ENCODE peak calls at places on chromosomes 4 and X, in four cellular contexts. M, R, Y and B are unnamed samples.

GRCh38 chr4:74394476-74395136 is 29.7 kb downstream of the EREG start:
- DNase-seq in M (no peak), R (no peak), Y (no peak), B (no peak)

GRCh38 chrX:140141444-140142029 is 176.2 kb upstream of the CXorf66 start:
- DNase-seq in M (no peak), R (no peak), Y (peak; percentile 46), B (peak; percentile 24)

GRCh38 chr4:73772353-73772752 is 32.0 kb downstream of the CXCL8 start:
- DNase-seq in M (no peak), R (no peak), Y (no peak), B (no peak)

GRCh38 chrX:23752740-23753435 is 9.8 kb upstream of the ACOT9 start:
- DNase-seq in M (peak; percentile 60), R (no peak), Y (no peak), B (no peak)

GRCh38 chrX:33001107-33001506 is 210.2 kb downstream of the DMD start:
- DNase-seq in M (no peak), R (no peak), Y (no peak), B (no peak)

GRCh38 chrX:6149231-6149870 is 79.3 kb downstream of the NLGN4X start:
- DNase-seq in M (no peak), R (no peak), Y (no peak), B (peak; percentile 92)

GRCh38 chr4:83440148-83440814 is 15.3 kb downstream of the HELQ start:
- DNase-seq in M (no peak), R (no peak), Y (no peak), B (no peak)

GRCh38 chr4:127249066-127249766 is 383.5 kb upstream of the INTU start:
- DNase-seq in M (no peak), R (no peak), Y (no peak), B (no peak)

GRCh38 chr4:98747659-98748091 is 89.3 kb upstream of the TSPAN5 start:
- DNase-seq in M (no peak), R (no peak), Y (no peak), B (no peak)

GRCh38 chrX:96438803-96439202 is 245.8 kb upstream of the DIAPH2 start:
- DNase-seq in M (no peak), R (no peak), Y (no peak), B (no peak)

GRCh38 chr4:7381221-7381889 is 53.4 kb downstream of the PSAPL1 start:
- DNase-seq in M (no peak), R (peak; percentile 6), Y (no peak), B (no peak)

GRCh38 chr4:73230865-73231517 is 27.6 kb downstream of the ANKRD17 start:
- DNase-seq in M (no peak), R (no peak), Y (no peak), B (no peak)

GRCh38 chr4:142824368-142824767 is 21.7 kb downstream of the INPP4B start:
- DNase-seq in M (no peak), R (no peak), Y (no peak), B (no peak)

GRCh38 chrX:137549073-137549472 is 16.9 kb upstream of the ZIC3 start:
- DNase-seq in M (no peak), R (no peak), Y (no peak), B (no peak)

GRCh38 chr4:77771566-77771965 is 47.6 kb downstream of the CNOT6L start:
- DNase-seq in M (no peak), R (no peak), Y (no peak), B (no peak)

GRCh38 chr4:7197910-7198309 is 5.6 kb downstream of the SORCS2 start:
- DNase-seq in M (no peak), R (no peak), Y (no peak), B (no peak)

GRCh38 chrX:20382518-20383291 is 116.0 kb upstream of the RPS6KA3 start:
- DNase-seq in M (no peak), R (no peak), Y (no peak), B (no peak)

GRCh38 chr4:6938237-6938636 is 28.6 kb downstream of the TBC1D14 start:
- DNase-seq in M (no peak), R (no peak), Y (no peak), B (no peak)

GRCh38 chrX:140343226-140343873 is 161.5 kb downstream of the SOX3 start:
- DNase-seq in M (no peak), R (no peak), Y (no peak), B (no peak)

GRCh38 chrX:130738638-130739195 is 164.3 kb downstream of the ENOX2 start:
- DNase-seq in M (no peak), R (no peak), Y (no peak), B (no peak)

GRCh38 chr4:25578431-25578830 is 77.2 kb upstream of the SLC34A2 start:
- DNase-seq in M (no peak), R (no peak), Y (no peak), B (no peak)

GRCh38 chr4:76623217-76624060 is 188.4 kb downstream of the SHROOM3 start:
- DNase-seq in M (no peak), R (no peak), Y (no peak), B (no peak)

GRCh38 chr4:151804821-151805220 is 44.0 kb upstream of the GATB start:
- DNase-seq in M (no peak), R (no peak), Y (no peak), B (no peak)

GRCh38 chrX:154719132-154719675 is 31.7 kb downstream of the GAB3 start:
- DNase-seq in M (no peak), R (no peak), Y (no peak), B (no peak)

GRCh38 chr4:142567620-142568451 is 278.3 kb downstream of the INPP4B start:
- DNase-seq in M (peak; percentile 62), R (no peak), Y (no peak), B (no peak)

GRCh38 chr4:110733901-110734300 is 111.0 kb upstream of the PITX2 start:
- DNase-seq in M (no peak), R (no peak), Y (no peak), B (no peak)

GRCh38 chrX:50579955-50580354 is 109.3 kb upstream of the DGKK start:
- DNase-seq in M (peak; percentile 8), R (no peak), Y (no peak), B (peak; percentile 53)

GRCh38 chr4:94598758-94599157 is 147.0 kb downstream of the PDLIM5 start:
- DNase-seq in M (no peak), R (no peak), Y (no peak), B (no peak)

GRCh38 chrX:132955710-132956109 is 2.7 kb downstream of the HS6ST2 start:
- DNase-seq in M (no peak), R (no peak), Y (no peak), B (no peak)

GRCh38 chr4:143251781-143252180 is 67.1 kb downstream of the USP38 start:
- DNase-seq in M (no peak), R (no peak), Y (no peak), B (no peak)

GRCh38 chrX:44203791-44204190 is 139.7 kb downstream of the EFHC2 start:
- DNase-seq in M (no peak), R (no peak), Y (no peak), B (no peak)

GRCh38 chr4:115366390-115366789 is 253.0 kb upstream of the NDST4 start:
- DNase-seq in M (no peak), R (no peak), Y (no peak), B (no peak)